ENCODE peak calls at places on chromosomes 13 and 19, in four cellular contexts. One of them, this sample, is unnamed.

GRCh38 chr19:11092181-11092538 is 2.9 kb downstream of the LDLR start:
- DNase-seq in tibial artery: no peak
- DNase-seq in ascending aorta: no peak
- DNase-seq in GM10248: peak
- DNase-seq in this sample: peak

GRCh38 chr19:55112246-55112780 is 5.1 kb downstream of the PPP1R12C start:
- DNase-seq in ascending aorta: no peak
- DNase-seq in GM10248: no peak
- DNase-seq in tibial artery: no peak
- DNase-seq in this sample: no peak

GRCh38 chr19:31118292-31118925 is 230.8 kb downstream of the TSHZ3 start:
- DNase-seq in tibial artery: peak
- DNase-seq in ascending aorta: no peak
- DNase-seq in GM10248: no peak
- DNase-seq in this sample: no peak

GRCh38 chr13:105778196-105778595 is 757.3 kb downstream of the EFNB2 start:
- DNase-seq in GM10248: no peak
- DNase-seq in tibial artery: no peak
- DNase-seq in ascending aorta: no peak
- DNase-seq in this sample: no peak

GRCh38 chr19:47379398-47379938 is 30.4 kb downstream of the DHX34 start:
- DNase-seq in GM10248: no peak
- DNase-seq in ascending aorta: no peak
- DNase-seq in tibial artery: no peak
- DNase-seq in this sample: no peak

GRCh38 chr13:51342706-51343105 is 3.2 kb downstream of the SERPINE3 start:
- DNase-seq in tibial artery: no peak
- DNase-seq in GM10248: no peak
- DNase-seq in ascending aorta: no peak
- DNase-seq in this sample: no peak

GRCh38 chr13:102903659-102904407 is 58.0 kb downstream of the ERCC5 start:
- DNase-seq in ascending aorta: no peak
- DNase-seq in tibial artery: no peak
- DNase-seq in GM10248: peak
- DNase-seq in this sample: no peak

GRCh38 chr13:94020833-94021232 is 458.6 kb downstream of the DCT start:
- DNase-seq in tibial artery: no peak
- DNase-seq in ascending aorta: no peak
- DNase-seq in GM10248: no peak
- DNase-seq in this sample: no peak

GRCh38 chr19:54452626-54453025 is 3.6 kb downstream of the LENG8 start:
- DNase-seq in tibial artery: no peak
- DNase-seq in ascending aorta: no peak
- DNase-seq in GM10248: no peak
- DNase-seq in this sample: no peak

GRCh38 chr13:30802953-30803478 is 67.7 kb downstream of the ALOX5AP start:
- DNase-seq in GM10248: peak
- DNase-seq in tibial artery: peak
- DNase-seq in ascending aorta: peak
- DNase-seq in this sample: peak

GRCh38 chr13:58619396-58620113 is 988.0 kb downstream of the PCDH17 start:
- DNase-seq in tibial artery: no peak
- DNase-seq in GM10248: no peak
- DNase-seq in ascending aorta: no peak
- DNase-seq in this sample: no peak

GRCh38 chr19:28827382-28827781 is 385.6 kb downstream of the UQCRFS1 start:
- DNase-seq in tibial artery: no peak
- DNase-seq in ascending aorta: no peak
- DNase-seq in GM10248: no peak
- DNase-seq in this sample: no peak
- TF ChIP-seq CTCF in tibial artery: no peak
- TF ChIP-seq CTCF in ascending aorta: no peak
- TF ChIP-seq CTCF in GM10248: no peak
- TF ChIP-seq CTCF in this sample: no peak

GRCh38 chr19:19111967-19112580 is 26.2 kb downstream of the TMEM161A start:
- DNase-seq in GM10248: no peak
- DNase-seq in tibial artery: no peak
- DNase-seq in ascending aorta: no peak
- DNase-seq in this sample: no peak

GRCh38 chr19:19109601-19110000 is 28.7 kb downstream of the TMEM161A start:
- DNase-seq in ascending aorta: no peak
- DNase-seq in GM10248: no peak
- DNase-seq in tibial artery: no peak
- DNase-seq in this sample: no peak

GRCh38 chr19:19113040-19113541 is 25.2 kb downstream of the TMEM161A start:
- DNase-seq in tibial artery: no peak
- DNase-seq in ascending aorta: no peak
- DNase-seq in GM10248: peak
- DNase-seq in this sample: peak

GRCh38 chr19:19111138-19111835 is 27.0 kb downstream of the TMEM161A start:
- DNase-seq in ascending aorta: no peak
- DNase-seq in GM10248: no peak
- DNase-seq in tibial artery: no peak
- DNase-seq in this sample: no peak

DNA sequence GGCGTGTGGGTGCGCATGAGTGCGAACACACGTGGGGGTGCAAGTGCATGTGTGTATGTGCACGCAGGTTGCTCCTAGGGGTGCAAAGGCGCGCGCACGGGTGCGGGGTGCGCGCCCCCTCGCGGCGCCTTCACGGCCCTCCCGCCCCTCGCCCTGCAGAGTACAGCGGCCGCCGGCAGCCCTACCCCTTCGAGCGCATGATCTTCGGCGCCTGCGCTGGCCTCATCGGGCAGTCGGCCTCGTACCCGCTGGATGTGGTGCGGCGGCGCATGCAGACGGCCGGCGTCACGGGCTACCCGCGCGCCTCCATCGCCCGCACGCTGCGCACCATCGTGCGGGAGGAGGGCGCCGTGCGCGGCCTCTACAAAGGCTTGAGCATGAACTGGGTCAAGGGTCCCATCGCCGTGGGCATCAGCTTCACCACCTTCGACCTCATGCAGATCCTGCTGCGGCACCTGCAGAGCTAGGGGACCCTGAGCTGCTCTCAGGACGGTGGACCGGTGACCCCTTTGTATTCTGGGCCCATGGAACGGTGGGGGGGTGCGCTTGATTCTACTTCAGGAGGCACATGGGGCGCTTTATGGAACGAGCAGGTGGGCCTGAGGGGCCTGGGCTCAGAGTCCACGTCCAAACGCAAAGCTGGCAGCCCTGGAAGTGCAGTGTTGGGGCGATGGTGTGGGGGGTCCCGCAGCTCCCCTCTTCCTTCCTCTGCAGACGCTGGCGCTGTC is 27.7 kb downstream of the TMEM161A start:
- DNase-seq in tibial artery: no peak
- DNase-seq in ascending aorta: no peak
- DNase-seq in GM10248: peak
- DNase-seq in this sample: peak
- TF ChIP-seq CTCF in tibial artery: no peak
- TF ChIP-seq CTCF in ascending aorta: no peak
- TF ChIP-seq CTCF in GM10248: peak
- TF ChIP-seq CTCF in this sample: peak

DNA sequence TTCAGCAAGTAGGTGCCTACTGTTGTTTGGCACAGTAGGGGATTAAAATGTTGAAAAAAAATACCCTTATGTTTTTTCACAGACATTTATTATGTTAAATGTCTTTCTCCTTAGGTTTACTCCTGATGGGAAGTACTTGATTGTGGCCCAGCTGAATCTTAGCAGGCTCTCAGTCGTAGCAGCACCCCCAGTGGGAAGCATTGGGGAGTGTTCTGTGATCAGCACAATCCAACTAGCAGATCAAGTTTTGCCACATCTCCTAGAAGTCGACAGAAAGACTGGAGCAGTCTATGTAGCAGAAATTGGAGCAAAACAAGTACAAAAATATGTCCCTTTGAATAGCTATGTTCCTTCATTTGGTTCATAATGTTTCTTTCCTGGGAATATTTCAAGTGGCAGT is 9.3 kb downstream of the NHLRC3 start:
- DNase-seq in GM10248: no peak
- DNase-seq in tibial artery: no peak
- DNase-seq in ascending aorta: no peak
- DNase-seq in this sample: no peak
- TF ChIP-seq CTCF in GM10248: no peak
- TF ChIP-seq CTCF in tibial artery: no peak
- TF ChIP-seq CTCF in ascending aorta: no peak
- TF ChIP-seq CTCF in this sample: no peak

GRCh38 chr13:110092869-110093268 is 214.1 kb downstream of the COL4A1 start:
- DNase-seq in GM10248: no peak
- DNase-seq in ascending aorta: no peak
- DNase-seq in tibial artery: no peak
- DNase-seq in this sample: no peak

GRCh38 chr13:110089100-110089499 is 217.9 kb downstream of the COL4A1 start:
- DNase-seq in GM10248: no peak
- DNase-seq in tibial artery: no peak
- DNase-seq in ascending aorta: no peak
- DNase-seq in this sample: no peak

GRCh38 chr13:110089815-110090214 is 217.1 kb downstream of the COL4A1 start:
- DNase-seq in ascending aorta: no peak
- DNase-seq in GM10248: no peak
- DNase-seq in tibial artery: no peak
- DNase-seq in this sample: no peak
- TF ChIP-seq CTCF in ascending aorta: no peak
- TF ChIP-seq CTCF in GM10248: no peak
- TF ChIP-seq CTCF in tibial artery: no peak
- TF ChIP-seq CTCF in this sample: no peak

GRCh38 chr13:84570831-84571230 is 688.6 kb upstream of the SLITRK1 start:
- DNase-seq in ascending aorta: no peak
- DNase-seq in tibial artery: no peak
- DNase-seq in GM10248: no peak
- DNase-seq in this sample: no peak

GRCh38 chr13:84571264-84571663 is 689.0 kb upstream of the SLITRK1 start:
- DNase-seq in ascending aorta: no peak
- DNase-seq in GM10248: no peak
- DNase-seq in tibial artery: no peak
- DNase-seq in this sample: no peak

GRCh38 chr13:84574851-84575250 is 692.6 kb upstream of the SLITRK1 start:
- DNase-seq in tibial artery: no peak
- DNase-seq in GM10248: no peak
- DNase-seq in ascending aorta: no peak
- DNase-seq in this sample: no peak
- TF ChIP-seq CTCF in tibial artery: no peak
- TF ChIP-seq CTCF in GM10248: no peak
- TF ChIP-seq CTCF in ascending aorta: peak
- TF ChIP-seq CTCF in this sample: no peak

GRCh38 chr19:36267061-36267845 is 52.3 kb downstream of the ZNF146 start:
- DNase-seq in ascending aorta: no peak
- DNase-seq in GM10248: no peak
- DNase-seq in tibial artery: no peak
- DNase-seq in this sample: no peak
- TF ChIP-seq CTCF in ascending aorta: no peak
- TF ChIP-seq CTCF in GM10248: no peak
- TF ChIP-seq CTCF in tibial artery: no peak
- TF ChIP-seq CTCF in this sample: no peak

This sample was measured in activated CD8-positive, alpha-beta T cell treated with anti-CD3 and anti-CD28 coated beads for 36 hours.